ENCODE peak calls at places on chromosome 14, in six cellular contexts. L is OCI-M1; X is HFFc6; Q is stimulated activated CD8-positive, alpha-beta memory T cell treated with anti-CD3 and anti-CD28 coated beads, Interleukin-4, amount 100 ng/mL, for 4 hours; H is GM03348; D is heart left ventricle. B is an unnamed sample.

GRCh38 chr14:74983343-74983742 is 19.4 kb upstream of the EIF2B2 start:
- DNase-seq in Q (no peak), X (no peak), L (no peak), D (no peak), H (no peak), B (no peak)

GRCh38 chr14:68653754-68654153 is 139.1 kb downstream of the ZFP36L1 start:
- DNase-seq in D (no peak), H (no peak), X (no peak), L (no peak), Q (no peak), B (no peak)

GRCh38 chr14:82388488-82388887 is 854.8 kb upstream of the SEL1L start:
- DNase-seq in D (no peak), L (peak), X (no peak), Q (no peak), H (no peak), B (no peak)

GRCh38 chr14:65961004-65961403 is 525.2 kb upstream of the CCDC196 start:
- DNase-seq in X (peak), D (peak), H (peak), L (peak), Q (peak), B (no peak)

GRCh38 chr14:74265312-74265965 is 26.2 kb downstream of the VSX2 start:
- DNase-seq in L (no peak), H (no peak), X (no peak), D (no peak), Q (no peak), B (no peak)

GRCh38 chr14:92726135-92726932 is 22.1 kb downstream of the LGMN start:
- DNase-seq in H (peak), L (peak), D (peak), Q (no peak), X (peak), B (no peak)

GRCh38 chr14:77543240-77543551 is 44.6 kb upstream of the ISM2 start:
- DNase-seq in L (peak), H (no peak), D (no peak), X (no peak), Q (no peak), B (no peak)

GRCh38 chr14:99213101-99213500 is 58.9 kb downstream of the BCL11B start:
- DNase-seq in D (no peak), L (no peak), Q (no peak), H (no peak), X (peak), B (no peak)

GRCh38 chr14:24331731-24332093 is 3.2 kb downstream of the ADCY4 start:
- DNase-seq in D (peak), H (no peak), L (no peak), X (no peak), Q (no peak), B (no peak)

GRCh38 chr14:78851189-78851588 is 681.0 kb downstream of the NRXN3 start:
- DNase-seq in L (no peak), X (no peak), D (no peak), Q (no peak), H (no peak), B (no peak)

GRCh38 chr14:91230363-91231035 is 14.0 kb downstream of the GPR68 start:
- DNase-seq in X (no peak), Q (no peak), L (no peak), H (peak), D (no peak), B (peak)

GRCh38 chr14:100486025-100486828 is 101.0 kb downstream of the BEGAIN start:
- DNase-seq in H (peak), X (peak), L (peak), Q (peak), D (peak), B (no peak)

GRCh38 chr14:30210630-30211029 is 283.0 kb upstream of the PRKD1 start:
- DNase-seq in X (peak), L (no peak), H (peak), Q (no peak), D (no peak), B (no peak)

GRCh38 chr14:51298895-51299294 is 58.8 kb downstream of the TMX1 start:
- DNase-seq in D (no peak), X (no peak), H (no peak), L (no peak), Q (no peak), B (no peak)

GRCh38 chr14:79352026-79352425 is 859.3 kb downstream of the DIO2 start:
- DNase-seq in D (no peak), H (peak), L (no peak), Q (no peak), X (no peak), B (no peak)

GRCh38 chr14:102545461-102546265 is 36.1 kb upstream of the ANKRD9 start:
- DNase-seq in H (peak), Q (no peak), D (no peak), L (no peak), X (no peak), B (no peak)

GRCh38 chr14:96191355-96191754 is 13.3 kb upstream of the BDKRB2 start:
- DNase-seq in X (no peak), Q (no peak), D (no peak), H (no peak), L (no peak), B (no peak)

GRCh38 chr14:64059454-64060198 is 206.8 kb downstream of the SYNE2 start:
- DNase-seq in Q (no peak), L (no peak), D (no peak), X (no peak), H (no peak), B (no peak)

GRCh38 chr14:79074501-79074900 is 904.3 kb downstream of the NRXN3 start:
- DNase-seq in H (no peak), Q (no peak), L (no peak), D (no peak), X (no peak), B (no peak)

GRCh38 chr14:101187017-101187815 is 283.7 kb upstream of the RTL1 start:
- DNase-seq in D (no peak), H (no peak), Q (no peak), X (no peak), L (no peak), B (no peak)

GRCh38 chr14:89269404-89269803 is 147.6 kb downstream of the FOXN3 start:
- DNase-seq in D (no peak), L (no peak), Q (no peak), H (no peak), X (no peak), B (no peak)

GRCh38 chr14:99586054-99586760 is 17.8 kb downstream of the CCDC85C start:
- DNase-seq in D (no peak), X (no peak), L (no peak), Q (no peak), H (no peak), B (no peak)

GRCh38 chr14:98925362-98926040 is 346.5 kb downstream of the BCL11B start:
- DNase-seq in X (no peak), H (no peak), Q (no peak), D (no peak), L (no peak), B (no peak)

GRCh38 chr14:25116607-25117006 is 66.7 kb upstream of the STXBP6 start:
- DNase-seq in L (no peak), Q (no peak), X (peak), D (no peak), H (peak), B (no peak)

GRCh38 chr14:45526715-45527549 is 273.9 kb upstream of the MIS18BP1 start:
- DNase-seq in D (no peak), H (peak), Q (no peak), L (peak), X (no peak), B (no peak)